ENCODE peak calls at places on chromosomes 4 and X, in nine cellular contexts. One of them, this sample, is unnamed.
A peak's percentile ranks its signal among the peaks of the same experiment; 100 is the strongest.

GRCh38 chr4:187558391-187558790 is 437.2 kb upstream of the ZFP42 start:
- DNase-seq in OCI-LY7: no peak
- DNase-seq in left lung: no peak
- DNase-seq in H9: no peak
- DNase-seq in foreskin fibroblast: peak; percentile 28
- DNase-seq in Calu3: no peak
- DNase-seq in mammary epithelial cell: peak; percentile 24
- DNase-seq in glutamatergic neuron: no peak
- DNase-seq in SK-N-SH: no peak
- DNase-seq in this sample: no peak

GRCh38 chrX:22748093-22748999 is 251.4 kb upstream of the DDX53 start:
- DNase-seq in OCI-LY7: peak; percentile 39
- DNase-seq in left lung: no peak
- DNase-seq in H9: peak; percentile 53
- DNase-seq in foreskin fibroblast: peak; percentile 64
- DNase-seq in Calu3: peak; percentile 50
- DNase-seq in mammary epithelial cell: peak; percentile 25
- DNase-seq in glutamatergic neuron: peak; percentile 31
- DNase-seq in SK-N-SH: peak; percentile 40
- DNase-seq in this sample: no peak

GRCh38 chr4:97819314-97819713 is 324.0 kb downstream of the STPG2 start:
- DNase-seq in OCI-LY7: no peak
- DNase-seq in left lung: no peak
- DNase-seq in H9: no peak
- DNase-seq in foreskin fibroblast: no peak
- DNase-seq in Calu3: no peak
- DNase-seq in mammary epithelial cell: peak; percentile 1
- DNase-seq in glutamatergic neuron: no peak
- DNase-seq in SK-N-SH: no peak
- DNase-seq in this sample: no peak

GRCh38 chr4:120858776-120859175 is 63.8 kb downstream of the PRDM5 start:
- DNase-seq in OCI-LY7: no peak
- DNase-seq in left lung: no peak
- DNase-seq in H9: no peak
- DNase-seq in foreskin fibroblast: peak; percentile 70
- DNase-seq in Calu3: no peak
- DNase-seq in mammary epithelial cell: peak; percentile 4
- DNase-seq in glutamatergic neuron: no peak
- DNase-seq in SK-N-SH: no peak
- DNase-seq in this sample: no peak

GRCh38 chr4:152206185-152206584 is 329.7 kb downstream of the FBXW7 start:
- DNase-seq in OCI-LY7: no peak
- DNase-seq in left lung: no peak
- DNase-seq in H9: no peak
- DNase-seq in foreskin fibroblast: no peak
- DNase-seq in Calu3: no peak
- DNase-seq in mammary epithelial cell: no peak
- DNase-seq in glutamatergic neuron: no peak
- DNase-seq in SK-N-SH: no peak
- DNase-seq in this sample: no peak

GRCh38 chrX:151085207-151085606 is 91.2 kb upstream of the GPR50 start:
- DNase-seq in OCI-LY7: no peak
- DNase-seq in left lung: no peak
- DNase-seq in H9: no peak
- DNase-seq in foreskin fibroblast: no peak
- DNase-seq in Calu3: no peak
- DNase-seq in mammary epithelial cell: no peak
- DNase-seq in glutamatergic neuron: no peak
- DNase-seq in SK-N-SH: no peak
- DNase-seq in this sample: no peak

GRCh38 chr4:172887959-172888358 is 280.7 kb upstream of the GALNT7 start:
- DNase-seq in OCI-LY7: no peak
- DNase-seq in left lung: no peak
- DNase-seq in H9: no peak
- DNase-seq in foreskin fibroblast: no peak
- DNase-seq in Calu3: no peak
- DNase-seq in mammary epithelial cell: no peak
- DNase-seq in glutamatergic neuron: no peak
- DNase-seq in SK-N-SH: no peak
- DNase-seq in this sample: no peak

GRCh38 chr4:85932371-85933305 is 427.2 kb downstream of the MAPK10 start:
- DNase-seq in OCI-LY7: no peak
- DNase-seq in left lung: peak; percentile 71
- DNase-seq in H9: no peak
- DNase-seq in foreskin fibroblast: peak; percentile 35
- DNase-seq in Calu3: no peak
- DNase-seq in mammary epithelial cell: no peak
- DNase-seq in glutamatergic neuron: no peak
- DNase-seq in SK-N-SH: no peak
- DNase-seq in this sample: no peak

GRCh38 chrX:104523858-104524257 is 42.1 kb upstream of the IL1RAPL2 start:
- DNase-seq in OCI-LY7: no peak
- DNase-seq in left lung: no peak
- DNase-seq in H9: no peak
- DNase-seq in foreskin fibroblast: no peak
- DNase-seq in Calu3: no peak
- DNase-seq in mammary epithelial cell: no peak
- DNase-seq in glutamatergic neuron: no peak
- DNase-seq in SK-N-SH: no peak
- DNase-seq in this sample: no peak

GRCh38 chrX:130715299-130715698 is 187.7 kb downstream of the ENOX2 start:
- DNase-seq in OCI-LY7: no peak
- DNase-seq in left lung: no peak
- DNase-seq in H9: no peak
- DNase-seq in foreskin fibroblast: no peak
- DNase-seq in Calu3: no peak
- DNase-seq in mammary epithelial cell: peak; percentile 75
- DNase-seq in glutamatergic neuron: no peak
- DNase-seq in SK-N-SH: no peak
- DNase-seq in this sample: no peak

GRCh38 chr4:159395693-159396092 is 292.8 kb downstream of the RAPGEF2 start:
- DNase-seq in OCI-LY7: no peak
- DNase-seq in left lung: no peak
- DNase-seq in H9: no peak
- DNase-seq in foreskin fibroblast: peak; percentile 40
- DNase-seq in Calu3: no peak
- DNase-seq in mammary epithelial cell: peak; percentile 43
- DNase-seq in glutamatergic neuron: no peak
- DNase-seq in SK-N-SH: no peak
- DNase-seq in this sample: no peak

GRCh38 chrX:41705042-41705441 is 16.3 kb downstream of the GPR34 start:
- DNase-seq in OCI-LY7: no peak
- DNase-seq in left lung: no peak
- DNase-seq in H9: no peak
- DNase-seq in foreskin fibroblast: peak; percentile 8
- DNase-seq in Calu3: no peak
- DNase-seq in mammary epithelial cell: no peak
- DNase-seq in glutamatergic neuron: no peak
- DNase-seq in SK-N-SH: no peak
- DNase-seq in this sample: no peak

GRCh38 chr4:17562157-17562556 is 14.8 kb upstream of the LAP3 start:
- DNase-seq in OCI-LY7: peak; percentile 37
- DNase-seq in left lung: no peak
- DNase-seq in H9: no peak
- DNase-seq in foreskin fibroblast: no peak
- DNase-seq in Calu3: no peak
- DNase-seq in mammary epithelial cell: no peak
- DNase-seq in glutamatergic neuron: no peak
- DNase-seq in SK-N-SH: peak; percentile 21
- DNase-seq in this sample: no peak
- TF ChIP-seq CTCF in OCI-LY7: peak; percentile 67
- TF ChIP-seq CTCF in left lung: no peak
- TF ChIP-seq CTCF in H9: peak; percentile 51
- TF ChIP-seq CTCF in foreskin fibroblast: no peak
- TF ChIP-seq CTCF in Calu3: no peak
- TF ChIP-seq CTCF in mammary epithelial cell: no peak
- TF ChIP-seq CTCF in glutamatergic neuron: no peak
- TF ChIP-seq CTCF in SK-N-SH: no peak
- TF ChIP-seq CTCF in this sample: no peak

GRCh38 chr4:110637408-110638131 is 14.7 kb upstream of the PITX2 start:
- DNase-seq in OCI-LY7: no peak
- DNase-seq in left lung: no peak
- DNase-seq in H9: peak; percentile 79
- DNase-seq in foreskin fibroblast: no peak
- DNase-seq in Calu3: no peak
- DNase-seq in mammary epithelial cell: no peak
- DNase-seq in glutamatergic neuron: peak; percentile 59
- DNase-seq in SK-N-SH: no peak
- DNase-seq in this sample: no peak
- TF ChIP-seq CTCF in OCI-LY7: no peak
- TF ChIP-seq CTCF in left lung: no peak
- TF ChIP-seq CTCF in H9: peak; percentile 43
- TF ChIP-seq CTCF in foreskin fibroblast: peak; percentile 4
- TF ChIP-seq CTCF in Calu3: no peak
- TF ChIP-seq CTCF in mammary epithelial cell: no peak
- TF ChIP-seq CTCF in glutamatergic neuron: peak; percentile 24
- TF ChIP-seq CTCF in SK-N-SH: no peak
- TF ChIP-seq CTCF in this sample: no peak

GRCh38 chr4:76823516-76823915 is 74.4 kb downstream of the SOWAHB start:
- DNase-seq in OCI-LY7: no peak
- DNase-seq in left lung: no peak
- DNase-seq in H9: no peak
- DNase-seq in foreskin fibroblast: no peak
- DNase-seq in Calu3: no peak
- DNase-seq in mammary epithelial cell: no peak
- DNase-seq in glutamatergic neuron: no peak
- DNase-seq in SK-N-SH: no peak
- DNase-seq in this sample: no peak
- TF ChIP-seq CTCF in OCI-LY7: no peak
- TF ChIP-seq CTCF in left lung: no peak
- TF ChIP-seq CTCF in H9: no peak
- TF ChIP-seq CTCF in foreskin fibroblast: no peak
- TF ChIP-seq CTCF in Calu3: no peak
- TF ChIP-seq CTCF in mammary epithelial cell: no peak
- TF ChIP-seq CTCF in glutamatergic neuron: no peak
- TF ChIP-seq CTCF in SK-N-SH: no peak
- TF ChIP-seq CTCF in this sample: no peak

GRCh38 chr4:116603096-116603495 is 482.3 kb downstream of the TRAM1L1 start:
- DNase-seq in OCI-LY7: no peak
- DNase-seq in left lung: no peak
- DNase-seq in H9: no peak
- DNase-seq in foreskin fibroblast: no peak
- DNase-seq in Calu3: no peak
- DNase-seq in mammary epithelial cell: peak; percentile 77
- DNase-seq in glutamatergic neuron: no peak
- DNase-seq in SK-N-SH: no peak
- DNase-seq in this sample: no peak

GRCh38 chr4:116598980-116599789 is 486.2 kb downstream of the TRAM1L1 start:
- DNase-seq in OCI-LY7: no peak
- DNase-seq in left lung: peak; percentile 68
- DNase-seq in H9: no peak
- DNase-seq in foreskin fibroblast: no peak
- DNase-seq in Calu3: no peak
- DNase-seq in mammary epithelial cell: no peak
- DNase-seq in glutamatergic neuron: no peak
- DNase-seq in SK-N-SH: no peak
- DNase-seq in this sample: no peak

GRCh38 chr4:116598155-116598979 is 487.0 kb downstream of the TRAM1L1 start:
- DNase-seq in OCI-LY7: no peak
- DNase-seq in left lung: peak; percentile 58
- DNase-seq in H9: no peak
- DNase-seq in foreskin fibroblast: no peak
- DNase-seq in Calu3: no peak
- DNase-seq in mammary epithelial cell: no peak
- DNase-seq in glutamatergic neuron: no peak
- DNase-seq in SK-N-SH: no peak
- DNase-seq in this sample: no peak

DNA sequence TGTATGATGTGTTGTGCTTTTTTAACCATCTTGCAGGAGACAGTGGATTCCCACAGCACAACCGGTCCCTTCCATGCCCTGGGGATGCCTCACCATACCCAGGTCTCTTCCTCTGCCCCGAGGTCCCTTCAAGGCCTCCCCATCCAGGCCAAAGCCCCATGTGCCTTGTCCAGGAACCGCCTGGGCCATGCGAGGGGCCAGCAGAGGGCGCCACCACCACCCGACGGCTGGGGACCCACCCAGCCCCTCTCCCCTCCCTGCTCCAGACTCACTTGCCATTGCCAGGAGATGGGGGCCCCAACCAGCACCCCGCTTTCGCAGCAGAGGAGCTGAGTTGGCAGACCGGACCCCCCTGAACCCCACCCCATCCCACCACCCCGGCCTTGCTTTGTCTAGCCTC is 485.5 kb downstream of the TRAM1L1 start:
- DNase-seq in OCI-LY7: peak; percentile 33
- DNase-seq in left lung: peak; percentile 43
- DNase-seq in H9: peak; percentile 74
- DNase-seq in foreskin fibroblast: no peak
- DNase-seq in Calu3: no peak
- DNase-seq in mammary epithelial cell: no peak
- DNase-seq in glutamatergic neuron: no peak
- DNase-seq in SK-N-SH: no peak
- DNase-seq in this sample: no peak
- TF ChIP-seq CTCF in OCI-LY7: peak; percentile 73
- TF ChIP-seq CTCF in left lung: no peak
- TF ChIP-seq CTCF in H9: peak; percentile 72
- TF ChIP-seq CTCF in foreskin fibroblast: no peak
- TF ChIP-seq CTCF in Calu3: no peak
- TF ChIP-seq CTCF in mammary epithelial cell: no peak
- TF ChIP-seq CTCF in glutamatergic neuron: no peak
- TF ChIP-seq CTCF in SK-N-SH: no peak
- TF ChIP-seq CTCF in this sample: no peak

This sample was measured in CD14-positive monocyte.